ENCODE peak calls at places on chromosomes 16 and 17, in seven cellular contexts. H is H9, N is non-pigmented ciliary epithelial cell, Z is tibial nerve, F is SK-N-DZ, B is BJ, L is NCI-H1105. U is an unnamed sample.

GRCh38 chr16:71201054-71201453 is 29.5 kb downstream of the HYDIN start:
- DNase-seq in L (no peak), Z (no peak), B (no peak), F (no peak), H (no peak), N (no peak), U (no peak)

GRCh38 chr16:2088192-2088631 is 40.4 kb downstream of the TSC2 start:
- DNase-seq in N (no peak), F (no peak), Z (no peak), L (no peak), B (no peak), H (no peak), U (no peak)

GRCh38 chr16:50721549-50722409 is 20.1 kb upstream of the CYLD start:
- DNase-seq in Z (no peak), B (no peak), F (no peak), H (no peak), L (no peak), N (no peak), U (no peak)

GRCh38 chr17:76824103-76824502 is 44.1 kb upstream of the MGAT5B start:
- DNase-seq in F (no peak), B (no peak), L (no peak), Z (no peak), H (no peak), N (no peak), U (no peak)

GRCh38 chr17:81256616-81257015 is 17.5 kb downstream of the NDUFAF8 start:
- DNase-seq in F (no peak), B (no peak), L (no peak), Z (no peak), N (no peak), H (no peak), U (no peak)

GRCh38 chr16:88194397-88195020 is 188.2 kb upstream of the ZNF469 start:
- DNase-seq in F (peak; percentile 85), B (no peak), H (no peak), N (no peak), L (no peak), Z (peak; percentile 29), U (no peak)

GRCh38 chr17:59377410-59377809 is 46.0 kb downstream of the YPEL2 start:
- DNase-seq in H (no peak), B (no peak), N (no peak), Z (no peak), L (no peak), F (no peak), U (no peak)

GRCh38 chr17:31858647-31859486 is at the start of gene COPRS:
- DNase-seq in N (no peak), B (no peak), Z (peak; percentile 78), F (peak; percentile 72), L (peak; percentile 81), H (peak; percentile 95), U (peak; percentile 93)

GRCh38 chr17:28911411-28912045 is 8.6 kb upstream of the DHRS13 start:
- DNase-seq in H (no peak), N (no peak), F (no peak), B (no peak), Z (no peak), L (no peak), U (no peak)

GRCh38 chr17:69480197-69480596 is 65.7 kb downstream of the MAP2K6 start:
- DNase-seq in H (no peak), N (no peak), Z (peak; percentile 72), L (no peak), B (no peak), F (no peak), U (no peak)

GRCh38 chr17:72984145-72984924 is 108.2 kb downstream of the SLC39A11 start:
- DNase-seq in Z (no peak), H (no peak), N (peak; percentile 85), F (no peak), B (peak; percentile 51), L (no peak), U (no peak)

GRCh38 chr17:65235284-65235683 is 98.1 kb downstream of the RGS9 start:
- DNase-seq in Z (no peak), N (no peak), H (no peak), F (no peak), B (no peak), L (no peak), U (no peak)

GRCh38 chr17:43936434-43936833 is 5.8 kb downstream of the PPY start:
- DNase-seq in L (no peak), H (no peak), B (no peak), Z (no peak), N (no peak), F (no peak), U (no peak)

GRCh38 chr16:89906141-89907025 is 12.3 kb upstream of the MC1R start:
- DNase-seq in F (peak; percentile 61), N (no peak), L (no peak), Z (no peak), B (no peak), H (no peak), U (no peak)

GRCh38 chr16:12157510-12158093 is 181.1 kb downstream of the SNX29 start:
- DNase-seq in Z (no peak), H (no peak), B (no peak), N (no peak), F (no peak), L (no peak), U (no peak)

GRCh38 chr16:3180445-3180878 is 7.5 kb upstream of the OR1F1 start:
- DNase-seq in H (peak; percentile 76), Z (no peak), N (no peak), L (no peak), F (no peak), B (no peak), U (no peak)